ENCODE peak calls at places on chromosomes 2 and 18, in eight cellular contexts. D, W, T, P, U, H, K and O are unnamed samples.

GRCh38 chr18:13217466-13217961 is 1.0 kb upstream of the LDLRAD4 start:
- DNase-seq in D (peak; percentile 80), W (peak; percentile 38), T (peak; percentile 92), P (no peak), U (peak; percentile 59), H (peak; percentile 3), K (peak; percentile 12), O (peak; percentile 43)

GRCh38 chr2:221425353-221425752 is 146.8 kb downstream of the EPHA4 start:
- DNase-seq in D (no peak), W (no peak), T (no peak), P (no peak), U (no peak), H (no peak), K (no peak), O (no peak)

GRCh38 chr2:156512451-156512850 is 76.3 kb downstream of the GPD2 start:
- DNase-seq in D (no peak), W (peak; percentile 25), T (no peak), P (no peak), U (no peak), H (peak; percentile 73), K (no peak), O (no peak)

GRCh38 chr2:275457-275856 is 10.7 kb downstream of the ACP1 start:
- DNase-seq in D (no peak), W (no peak), T (no peak), P (no peak), U (no peak), H (no peak), K (no peak), O (no peak)

GRCh38 chr2:7146151-7146550 is 228.9 kb downstream of the RNF144A start:
- DNase-seq in D (no peak), W (no peak), T (no peak), P (no peak), U (no peak), H (no peak), K (no peak), O (no peak)

GRCh38 chr2:121197369-121198091 is 87.5 kb downstream of the TFCP2L1 start:
- DNase-seq in D (no peak), W (peak; percentile 61), T (peak; percentile 81), P (no peak), U (no peak), H (peak; percentile 35), K (no peak), O (peak; percentile 54)

GRCh38 chr18:35369126-35369525 is 8.0 kb downstream of the ZNF396 start:
- DNase-seq in D (no peak), W (peak; percentile 30), T (no peak), P (no peak), U (no peak), H (peak; percentile 53), K (no peak), O (no peak)

GRCh38 chr2:235330775-235331438 is 162.9 kb upstream of the AGAP1 start:
- DNase-seq in D (no peak), W (peak; percentile 96), T (no peak), P (peak; percentile 54), U (no peak), H (peak; percentile 94), K (no peak), O (no peak)

GRCh38 chr2:140359056-140359771 is 1579.0 kb upstream of the NXPH2 start:
- DNase-seq in D (no peak), W (peak; percentile 2), T (no peak), P (no peak), U (no peak), H (no peak), K (no peak), O (peak; percentile 33)

GRCh38 chr18:67199993-67200617 is 316.4 kb downstream of the DSEL start:
- DNase-seq in D (peak; percentile 32), W (peak; percentile 50), T (no peak), P (peak; percentile 8), U (no peak), H (peak; percentile 69), K (no peak), O (peak; percentile 52)

GRCh38 chr2:25378731-25379490 is 37.2 kb upstream of the DNMT3A start:
- DNase-seq in D (no peak), W (peak; percentile 64), T (no peak), P (no peak), U (peak; percentile 31), H (no peak), K (no peak), O (no peak)

GRCh38 chr2:176643711-176644110 is 374.5 kb downstream of the MTX2 start:
- DNase-seq in D (peak; percentile 62), W (peak; percentile 55), T (no peak), P (no peak), U (peak; percentile 39), H (no peak), K (no peak), O (peak; percentile 38)

GRCh38 chr2:237410949-237411635 is 2.9 kb downstream of the COL6A3 start:
- DNase-seq in D (no peak), W (no peak), T (no peak), P (no peak), U (no peak), H (no peak), K (no peak), O (peak; percentile 54)

GRCh38 chr2:230722207-230722606 is 9.6 kb downstream of the CAB39 start:
- DNase-seq in D (no peak), W (no peak), T (no peak), P (no peak), U (no peak), H (no peak), K (no peak), O (no peak)

GRCh38 chr18:58161659-58162058 is 117.6 kb downstream of the NEDD4L start:
- DNase-seq in D (peak; percentile 37), W (peak; percentile 21), T (no peak), P (peak; percentile 57), U (no peak), H (no peak), K (no peak), O (peak; percentile 44)

GRCh38 chr2:233113114-233113452 is 52.9 kb downstream of the INPP5D start:
- DNase-seq in D (no peak), W (no peak), T (no peak), P (no peak), U (no peak), H (no peak), K (no peak), O (no peak)

GRCh38 chr2:24124003-24124585 is 825 bp downstream of the FAM228B start:
- DNase-seq in D (no peak), W (peak; percentile 59), T (no peak), P (no peak), U (no peak), H (peak; percentile 34), K (no peak), O (peak; percentile 44)

GRCh38 chr2:96522304-96523203 is 14.0 kb upstream of the ARID5A start:
- DNase-seq in D (no peak), W (no peak), T (no peak), P (no peak), U (peak; percentile 15), H (no peak), K (no peak), O (no peak)

GRCh38 chr2:10078704-10079191 is 1.5 kb downstream of the CYS1 start:
- DNase-seq in D (no peak), W (peak; percentile 51), T (no peak), P (no peak), U (no peak), H (no peak), K (no peak), O (no peak)
- H3K4me3 ChIP-seq in D (peak overlapping the region; percentile 45), W (peak overlapping the region; percentile 23), T (peak overlapping the region; percentile 62), P (peak overlapping the region; percentile 45), U (peak overlapping the region; percentile 63), H (no peak overlapping the region), K (no peak overlapping the region), O (peak overlapping the region; percentile 40)

GRCh38 chr2:190465060-190465459 is 56.9 kb downstream of the MFSD6 start:
- DNase-seq in D (no peak), W (no peak), T (no peak), P (no peak), U (no peak), H (no peak), K (no peak), O (no peak)
- H3K4me1 ChIP-seq in D (peaks cover 35% of the 10 kb centered on the region), W (peaks cover 16% of the 10 kb centered on the region), T (peaks cover 18% of the 10 kb centered on the region), P (peaks cover 40% of the 10 kb centered on the region), U (peaks cover 16% of the 10 kb centered on the region), H (peaks cover 13% of the 10 kb centered on the region), K (peaks cover 74% of the 10 kb centered on the region), O (peaks cover 27% of the 10 kb centered on the region)

GRCh38 chr18:62186656-62187542 is at the start of the genes PIGN and RELCH:
- DNase-seq in D (peak; percentile 95), W (peak; percentile 96), T (peak; percentile 97), P (peak; percentile 97), U (peak; percentile 92), H (peak; percentile 98), K (peak; percentile 94), O (peak; percentile 99)

GRCh38 chr18:62183578-62184195 is 3.2 kb downstream of the PIGN start:
- DNase-seq in D (peak; percentile 30), W (peak; percentile 45), T (no peak), P (peak; percentile 55), U (no peak), H (peak; percentile 68), K (peak; percentile 29), O (peak; percentile 72)

GRCh38 chr18:62187543-62188378 is 706 bp downstream of the RELCH start:
- DNase-seq in D (no peak), W (peak; percentile 20), T (no peak), P (no peak), U (no peak), H (peak; percentile 21), K (peak; percentile 6), O (peak; percentile 27)

DNA sequence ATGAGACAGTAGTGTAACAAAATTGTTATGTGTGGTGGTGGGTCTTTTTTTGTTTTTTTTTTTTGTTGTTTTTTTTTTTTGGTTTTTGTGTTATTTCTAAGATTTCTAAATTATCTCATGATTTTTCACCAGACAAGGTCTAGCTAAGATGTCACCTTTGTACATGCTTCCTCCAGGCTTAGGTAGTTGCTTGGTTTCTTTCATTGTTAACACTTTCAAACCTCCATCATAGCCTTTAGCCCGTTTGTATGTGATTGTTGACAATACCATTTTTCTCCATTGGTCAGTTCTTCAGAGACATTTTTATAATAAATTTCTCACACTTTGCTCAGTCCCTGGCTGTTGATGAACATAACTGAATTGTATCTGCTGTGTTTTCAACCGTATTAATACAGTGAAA is 2.2 kb downstream of the RELCH start:
- DNase-seq in D (no peak), W (no peak), T (no peak), P (no peak), U (no peak), H (no peak), K (no peak), O (no peak)
- H3K4me3 ChIP-seq in D (peak overlapping the region; percentile 100), W (peak overlapping the region; percentile 98), T (peak overlapping the region; percentile 62), P (no peak overlapping the region), U (no peak overlapping the region), H (peak overlapping the region; percentile 7), K (peak overlapping the region; percentile 22), O (peak overlapping the region; percentile 73)

GRCh38 chr2:58959996-58960395 is 718.9 kb upstream of the FANCL start:
- DNase-seq in D (peak; percentile 26), W (peak; percentile 2), T (no peak), P (no peak), U (no peak), H (no peak), K (no peak), O (no peak)
- H3K4me1 ChIP-seq in D (peaks cover 7% of the 10 kb centered on the region), W (no peaks in the 10 kb centered on the region), T (no peaks in the 10 kb centered on the region), P (no peaks in the 10 kb centered on the region), U (no peaks in the 10 kb centered on the region), H (peaks cover 3% of the 10 kb centered on the region), K (no peaks in the 10 kb centered on the region), O (no peaks in the 10 kb centered on the region)

DNA sequence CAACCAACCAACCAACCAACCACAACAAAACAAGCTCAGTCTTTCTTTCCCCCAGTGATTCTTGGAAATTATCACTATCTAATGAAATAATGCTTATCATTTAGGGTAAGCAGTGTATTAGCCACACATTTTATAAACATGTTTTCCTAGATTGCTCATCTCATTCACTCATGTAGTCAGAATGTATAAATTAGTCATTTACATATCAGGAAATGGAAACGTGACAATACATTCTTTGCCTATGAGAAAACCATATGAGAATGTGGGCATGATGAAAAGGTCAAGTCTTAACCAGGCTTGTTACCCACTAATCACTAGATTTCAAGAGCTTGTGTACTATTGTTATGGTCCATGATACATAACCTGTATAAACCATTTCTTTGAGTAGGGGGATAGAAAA is 1583.4 kb upstream of the PIK3C3 start:
- DNase-seq in D (no peak), W (peak; percentile 79), T (no peak), P (no peak), U (no peak), H (peak; percentile 83), K (no peak), O (peak; percentile 53)
- H3K4me3 ChIP-seq in D (no peak overlapping the region), W (no peak overlapping the region), T (no peak overlapping the region), P (no peak overlapping the region), U (no peak overlapping the region), H (no peak overlapping the region), K (no peak overlapping the region), O (no peak overlapping the region)